ENCODE peak calls at places on chromosome 17, in four cellular contexts. One of them, this sample, is unnamed.
A peak's percentile ranks its signal among the peaks of the same experiment; 100 is the strongest.

GRCh38 chr17:78417531-78417909 is 39.1 kb downstream of the PGS1 start:
- DNase-seq in activated T-cell treated with anti-CD3 and anti-CD28 coated beads for 24 hours: no peak
- DNase-seq in Calu3: no peak
- DNase-seq in activated naive CD4-positive, alpha-beta T cell treated with anti-CD3 and anti-CD28 coated beads, Interleukin-2, amount 10 ng/mL, durations not matched to agents 7 days and 5 days: no peak
- DNase-seq in this sample: no peak

GRCh38 chr17:32956240-32956970 is 28.5 kb downstream of the TMEM98 start:
- DNase-seq in activated T-cell treated with anti-CD3 and anti-CD28 coated beads for 24 hours: no peak
- DNase-seq in Calu3: no peak
- DNase-seq in activated naive CD4-positive, alpha-beta T cell treated with anti-CD3 and anti-CD28 coated beads, Interleukin-2, amount 10 ng/mL, durations not matched to agents 7 days and 5 days: no peak
- DNase-seq in this sample: no peak

GRCh38 chr17:82566129-82566995 is 46.8 kb downstream of the FOXK2 start:
- DNase-seq in activated T-cell treated with anti-CD3 and anti-CD28 coated beads for 24 hours: no peak
- DNase-seq in Calu3: no peak
- DNase-seq in activated naive CD4-positive, alpha-beta T cell treated with anti-CD3 and anti-CD28 coated beads, Interleukin-2, amount 10 ng/mL, durations not matched to agents 7 days and 5 days: no peak
- DNase-seq in this sample: no peak

GRCh38 chr17:19386974-19387920 is at the start of gene MFAP4:
- DNase-seq in activated T-cell treated with anti-CD3 and anti-CD28 coated beads for 24 hours: no peak
- DNase-seq in Calu3: no peak
- DNase-seq in activated naive CD4-positive, alpha-beta T cell treated with anti-CD3 and anti-CD28 coated beads, Interleukin-2, amount 10 ng/mL, durations not matched to agents 7 days and 5 days: no peak
- DNase-seq in this sample: no peak

GRCh38 chr17:22469101-22469880 is 777.0 kb downstream of the KCNJ18 start:
- DNase-seq in activated T-cell treated with anti-CD3 and anti-CD28 coated beads for 24 hours: no peak
- DNase-seq in Calu3: no peak
- DNase-seq in activated naive CD4-positive, alpha-beta T cell treated with anti-CD3 and anti-CD28 coated beads, Interleukin-2, amount 10 ng/mL, durations not matched to agents 7 days and 5 days: no peak
- DNase-seq in this sample: no peak

GRCh38 chr17:42027540-42027889 is 7.6 kb downstream of the NKIRAS2 start:
- DNase-seq in activated T-cell treated with anti-CD3 and anti-CD28 coated beads for 24 hours: no peak
- DNase-seq in Calu3: no peak
- DNase-seq in activated naive CD4-positive, alpha-beta T cell treated with anti-CD3 and anti-CD28 coated beads, Interleukin-2, amount 10 ng/mL, durations not matched to agents 7 days and 5 days: no peak
- DNase-seq in this sample: no peak

GRCh38 chr17:60224064-60224463 is 74.3 kb downstream of the CA4 start:
- DNase-seq in activated T-cell treated with anti-CD3 and anti-CD28 coated beads for 24 hours: no peak
- DNase-seq in Calu3: no peak
- DNase-seq in activated naive CD4-positive, alpha-beta T cell treated with anti-CD3 and anti-CD28 coated beads, Interleukin-2, amount 10 ng/mL, durations not matched to agents 7 days and 5 days: no peak
- DNase-seq in this sample: no peak

GRCh38 chr17:5365831-5366230 is 53.6 kb downstream of the NUP88 start:
- DNase-seq in activated T-cell treated with anti-CD3 and anti-CD28 coated beads for 24 hours: no peak
- DNase-seq in Calu3: no peak
- DNase-seq in activated naive CD4-positive, alpha-beta T cell treated with anti-CD3 and anti-CD28 coated beads, Interleukin-2, amount 10 ng/mL, durations not matched to agents 7 days and 5 days: no peak
- DNase-seq in this sample: no peak

GRCh38 chr17:45308016-45308365 is 8.8 kb downstream of the MAP3K14 start:
- DNase-seq in activated T-cell treated with anti-CD3 and anti-CD28 coated beads for 24 hours: no peak
- DNase-seq in Calu3: no peak
- DNase-seq in activated naive CD4-positive, alpha-beta T cell treated with anti-CD3 and anti-CD28 coated beads, Interleukin-2, amount 10 ng/mL, durations not matched to agents 7 days and 5 days: no peak
- DNase-seq in this sample: no peak

GRCh38 chr17:40530531-40530987 is 29.1 kb upstream of the TNS4 start:
- DNase-seq in activated T-cell treated with anti-CD3 and anti-CD28 coated beads for 24 hours: no peak
- DNase-seq in Calu3: no peak
- DNase-seq in activated naive CD4-positive, alpha-beta T cell treated with anti-CD3 and anti-CD28 coated beads, Interleukin-2, amount 10 ng/mL, durations not matched to agents 7 days and 5 days: no peak
- DNase-seq in this sample: no peak

GRCh38 chr17:75832652-75833400 is 11.4 kb downstream of the UNC13D start:
- DNase-seq in activated T-cell treated with anti-CD3 and anti-CD28 coated beads for 24 hours: no peak
- DNase-seq in Calu3: no peak
- DNase-seq in activated naive CD4-positive, alpha-beta T cell treated with anti-CD3 and anti-CD28 coated beads, Interleukin-2, amount 10 ng/mL, durations not matched to agents 7 days and 5 days: peak; percentile 63
- DNase-seq in this sample: no peak

GRCh38 chr17:72518810-72519597 is 398.2 kb downstream of the SOX9 start:
- DNase-seq in activated T-cell treated with anti-CD3 and anti-CD28 coated beads for 24 hours: no peak
- DNase-seq in Calu3: peak; percentile 11
- DNase-seq in activated naive CD4-positive, alpha-beta T cell treated with anti-CD3 and anti-CD28 coated beads, Interleukin-2, amount 10 ng/mL, durations not matched to agents 7 days and 5 days: no peak
- DNase-seq in this sample: peak; percentile 98

GRCh38 chr17:69144621-69145255 is 3.0 kb upstream of the ABCA6 start:
- DNase-seq in activated T-cell treated with anti-CD3 and anti-CD28 coated beads for 24 hours: no peak
- DNase-seq in Calu3: no peak
- DNase-seq in activated naive CD4-positive, alpha-beta T cell treated with anti-CD3 and anti-CD28 coated beads, Interleukin-2, amount 10 ng/mL, durations not matched to agents 7 days and 5 days: no peak
- DNase-seq in this sample: no peak

GRCh38 chr17:48131216-48131824 is 23.8 kb downstream of the SNX11 start:
- DNase-seq in activated T-cell treated with anti-CD3 and anti-CD28 coated beads for 24 hours: peak; percentile 44
- DNase-seq in Calu3: peak; percentile 85
- DNase-seq in activated naive CD4-positive, alpha-beta T cell treated with anti-CD3 and anti-CD28 coated beads, Interleukin-2, amount 10 ng/mL, durations not matched to agents 7 days and 5 days: peak; percentile 67
- DNase-seq in this sample: peak; percentile 74

GRCh38 chr17:36722121-36722902 is 120.9 kb downstream of the MRM1 start:
- DNase-seq in activated T-cell treated with anti-CD3 and anti-CD28 coated beads for 24 hours: peak; percentile 77
- DNase-seq in Calu3: peak; percentile 58
- DNase-seq in activated naive CD4-positive, alpha-beta T cell treated with anti-CD3 and anti-CD28 coated beads, Interleukin-2, amount 10 ng/mL, durations not matched to agents 7 days and 5 days: peak; percentile 85
- DNase-seq in this sample: no peak

GRCh38 chr17:78034429-78035091 is 76.1 kb downstream of the TNRC6C start:
- DNase-seq in activated T-cell treated with anti-CD3 and anti-CD28 coated beads for 24 hours: no peak
- DNase-seq in Calu3: no peak
- DNase-seq in activated naive CD4-positive, alpha-beta T cell treated with anti-CD3 and anti-CD28 coated beads, Interleukin-2, amount 10 ng/mL, durations not matched to agents 7 days and 5 days: no peak
- DNase-seq in this sample: no peak

GRCh38 chr17:55332296-55333041 is 67.7 kb downstream of the HLF start:
- DNase-seq in activated T-cell treated with anti-CD3 and anti-CD28 coated beads for 24 hours: no peak
- DNase-seq in Calu3: peak; percentile 11
- DNase-seq in activated naive CD4-positive, alpha-beta T cell treated with anti-CD3 and anti-CD28 coated beads, Interleukin-2, amount 10 ng/mL, durations not matched to agents 7 days and 5 days: no peak
- DNase-seq in this sample: no peak

GRCh38 chr17:77735341-77736206 is 222.9 kb upstream of the TNRC6C start:
- DNase-seq in activated T-cell treated with anti-CD3 and anti-CD28 coated beads for 24 hours: no peak
- DNase-seq in Calu3: no peak
- DNase-seq in activated naive CD4-positive, alpha-beta T cell treated with anti-CD3 and anti-CD28 coated beads, Interleukin-2, amount 10 ng/mL, durations not matched to agents 7 days and 5 days: no peak
- DNase-seq in this sample: no peak

GRCh38 chr17:79183221-79184158 is 108.9 kb downstream of the ENGASE start:
- DNase-seq in activated T-cell treated with anti-CD3 and anti-CD28 coated beads for 24 hours: no peak
- DNase-seq in Calu3: no peak
- DNase-seq in activated naive CD4-positive, alpha-beta T cell treated with anti-CD3 and anti-CD28 coated beads, Interleukin-2, amount 10 ng/mL, durations not matched to agents 7 days and 5 days: no peak
- DNase-seq in this sample: no peak

GRCh38 chr17:71402661-71403141 is 718.1 kb upstream of the SOX9 start:
- DNase-seq in activated T-cell treated with anti-CD3 and anti-CD28 coated beads for 24 hours: no peak
- DNase-seq in Calu3: peak; percentile 28
- DNase-seq in activated naive CD4-positive, alpha-beta T cell treated with anti-CD3 and anti-CD28 coated beads, Interleukin-2, amount 10 ng/mL, durations not matched to agents 7 days and 5 days: no peak
- DNase-seq in this sample: no peak

GRCh38 chr17:7354262-7354781 is 634 bp upstream of the TMEM95 start:
- DNase-seq in activated T-cell treated with anti-CD3 and anti-CD28 coated beads for 24 hours: no peak
- DNase-seq in Calu3: no peak
- DNase-seq in activated naive CD4-positive, alpha-beta T cell treated with anti-CD3 and anti-CD28 coated beads, Interleukin-2, amount 10 ng/mL, durations not matched to agents 7 days and 5 days: peak; percentile 37
- DNase-seq in this sample: no peak

GRCh38 chr17:60386137-60386395 is 5.9 kb downstream of the USP32 start:
- DNase-seq in activated T-cell treated with anti-CD3 and anti-CD28 coated beads for 24 hours: no peak
- DNase-seq in Calu3: no peak
- DNase-seq in activated naive CD4-positive, alpha-beta T cell treated with anti-CD3 and anti-CD28 coated beads, Interleukin-2, amount 10 ng/mL, durations not matched to agents 7 days and 5 days: no peak
- DNase-seq in this sample: no peak

GRCh38 chr17:65562206-65562531 is 721 bp upstream of the AXIN2 start:
- DNase-seq in activated T-cell treated with anti-CD3 and anti-CD28 coated beads for 24 hours: no peak
- DNase-seq in Calu3: no peak
- DNase-seq in activated naive CD4-positive, alpha-beta T cell treated with anti-CD3 and anti-CD28 coated beads, Interleukin-2, amount 10 ng/mL, durations not matched to agents 7 days and 5 days: no peak
- DNase-seq in this sample: no peak

GRCh38 chr17:35890774-35891155 is 10.6 kb upstream of the CCL5 start:
- DNase-seq in activated T-cell treated with anti-CD3 and anti-CD28 coated beads for 24 hours: no peak
- DNase-seq in Calu3: no peak
- DNase-seq in activated naive CD4-positive, alpha-beta T cell treated with anti-CD3 and anti-CD28 coated beads, Interleukin-2, amount 10 ng/mL, durations not matched to agents 7 days and 5 days: peak; percentile 61
- DNase-seq in this sample: no peak

GRCh38 chr17:75105269-75106080 is 4.3 kb upstream of the ARMC7 start:
- DNase-seq in activated T-cell treated with anti-CD3 and anti-CD28 coated beads for 24 hours: no peak
- DNase-seq in Calu3: peak; percentile 76
- DNase-seq in activated naive CD4-positive, alpha-beta T cell treated with anti-CD3 and anti-CD28 coated beads, Interleukin-2, amount 10 ng/mL, durations not matched to agents 7 days and 5 days: peak; percentile 54
- DNase-seq in this sample: peak; percentile 55

GRCh38 chr17:81054881-81055370 is 20.0 kb downstream of the BAIAP2 start:
- DNase-seq in activated T-cell treated with anti-CD3 and anti-CD28 coated beads for 24 hours: no peak
- DNase-seq in Calu3: no peak
- DNase-seq in activated naive CD4-positive, alpha-beta T cell treated with anti-CD3 and anti-CD28 coated beads, Interleukin-2, amount 10 ng/mL, durations not matched to agents 7 days and 5 days: no peak
- DNase-seq in this sample: no peak

GRCh38 chr17:31269597-31269996 is 27.4 kb downstream of the OMG start:
- DNase-seq in activated T-cell treated with anti-CD3 and anti-CD28 coated beads for 24 hours: no peak
- DNase-seq in Calu3: peak; percentile 41
- DNase-seq in activated naive CD4-positive, alpha-beta T cell treated with anti-CD3 and anti-CD28 coated beads, Interleukin-2, amount 10 ng/mL, durations not matched to agents 7 days and 5 days: no peak
- DNase-seq in this sample: peak; percentile 64

GRCh38 chr17:73091770-73092517 is 544 bp downstream of the SLC39A11 start:
- DNase-seq in activated T-cell treated with anti-CD3 and anti-CD28 coated beads for 24 hours: no peak
- DNase-seq in Calu3: peak; percentile 31
- DNase-seq in activated naive CD4-positive, alpha-beta T cell treated with anti-CD3 and anti-CD28 coated beads, Interleukin-2, amount 10 ng/mL, durations not matched to agents 7 days and 5 days: peak; percentile 24
- DNase-seq in this sample: peak; percentile 67

GRCh38 chr17:19583871-19584270 is 50.2 kb downstream of the SLC47A1 start:
- DNase-seq in activated T-cell treated with anti-CD3 and anti-CD28 coated beads for 24 hours: no peak
- DNase-seq in Calu3: no peak
- DNase-seq in activated naive CD4-positive, alpha-beta T cell treated with anti-CD3 and anti-CD28 coated beads, Interleukin-2, amount 10 ng/mL, durations not matched to agents 7 days and 5 days: no peak
- DNase-seq in this sample: no peak

GRCh38 chr17:44623070-44623725 is 33.1 kb upstream of the MEIOC start:
- DNase-seq in activated T-cell treated with anti-CD3 and anti-CD28 coated beads for 24 hours: no peak
- DNase-seq in Calu3: no peak
- DNase-seq in activated naive CD4-positive, alpha-beta T cell treated with anti-CD3 and anti-CD28 coated beads, Interleukin-2, amount 10 ng/mL, durations not matched to agents 7 days and 5 days: no peak
- DNase-seq in this sample: peak; percentile 18

GRCh38 chr17:73349647-73350046 is 37.8 kb upstream of the CDC42EP4 start:
- DNase-seq in activated T-cell treated with anti-CD3 and anti-CD28 coated beads for 24 hours: no peak
- DNase-seq in Calu3: no peak
- DNase-seq in activated naive CD4-positive, alpha-beta T cell treated with anti-CD3 and anti-CD28 coated beads, Interleukin-2, amount 10 ng/mL, durations not matched to agents 7 days and 5 days: no peak
- DNase-seq in this sample: no peak

This sample was measured in HepG2.